ENCODE peak calls at places on chromosomes 13 and 19, in four cellular contexts. E is bronchial epithelial cell; D is CD4-positive, CD25-positive, alpha-beta regulatory T cell; I is cardiac fibroblast. P is an unnamed sample.

GRCh38 chr19:17855333-17856152 is 4.2 kb upstream of the RPL18A start:
- DNase-seq in D (peak), I (peak), E (peak), P (peak)

GRCh38 chr13:40508767-40509342 is 157.6 kb downstream of the FOXO1 start:
- DNase-seq in E (no peak), D (no peak), I (no peak), P (no peak)

GRCh38 chr19:29245221-29245620 is 32.3 kb upstream of the UQCRFS1 start:
- DNase-seq in I (no peak), E (no peak), D (no peak), P (no peak)

GRCh38 chr13:70864731-70865130 is 756.5 kb upstream of the KLHL1 start:
- DNase-seq in I (no peak), D (no peak), E (no peak), P (no peak)

GRCh38 chr13:78881746-78882145 is 222.8 kb upstream of the OBI1 start:
- DNase-seq in D (no peak), E (no peak), I (no peak), P (no peak)

GRCh38 chr13:86792153-86792651 is 879.0 kb upstream of the SLITRK5 start:
- DNase-seq in E (no peak), I (no peak), D (no peak), P (no peak)

GRCh38 chr13:27774169-27774568 is 18.1 kb upstream of the GSX1 start:
- DNase-seq in D (no peak), I (no peak), E (no peak), P (no peak)

GRCh38 chr13:109412232-109412935 is 374.0 kb downstream of the IRS2 start:
- DNase-seq in I (peak), E (no peak), D (no peak), P (no peak)

GRCh38 chr19:35457173-35457572 is 9.1 kb downstream of the FFAR2 start:
- DNase-seq in D (no peak), E (no peak), I (no peak), P (no peak)

GRCh38 chr19:4183967-4184717 is 1.7 kb downstream of the ANKRD24 start:
- DNase-seq in I (no peak), D (no peak), E (no peak), P (no peak)

GRCh38 chr13:40503966-40504591 is 162.4 kb downstream of the FOXO1 start:
- DNase-seq in D (no peak), E (peak), I (peak), P (no peak)

GRCh38 chr19:18208098-18208951 is 4.5 kb upstream of the RAB3A start:
- DNase-seq in E (no peak), D (peak), I (peak), P (no peak)

GRCh38 chr13:44313674-44314073 is 60.0 kb upstream of the SERP2 start:
- DNase-seq in I (peak), D (no peak), E (peak), P (no peak)

GRCh38 chr13:44309771-44310767 is 63.6 kb upstream of the SERP2 start:
- DNase-seq in D (no peak), E (peak), I (peak), P (no peak)

GRCh38 chr13:44311011-44311481 is 62.6 kb upstream of the SERP2 start:
- DNase-seq in E (peak), D (no peak), I (peak), P (no peak)

GRCh38 chr13:44312131-44312530 is 61.5 kb upstream of the SERP2 start:
- DNase-seq in I (no peak), E (no peak), D (no peak), P (no peak)

DNA sequence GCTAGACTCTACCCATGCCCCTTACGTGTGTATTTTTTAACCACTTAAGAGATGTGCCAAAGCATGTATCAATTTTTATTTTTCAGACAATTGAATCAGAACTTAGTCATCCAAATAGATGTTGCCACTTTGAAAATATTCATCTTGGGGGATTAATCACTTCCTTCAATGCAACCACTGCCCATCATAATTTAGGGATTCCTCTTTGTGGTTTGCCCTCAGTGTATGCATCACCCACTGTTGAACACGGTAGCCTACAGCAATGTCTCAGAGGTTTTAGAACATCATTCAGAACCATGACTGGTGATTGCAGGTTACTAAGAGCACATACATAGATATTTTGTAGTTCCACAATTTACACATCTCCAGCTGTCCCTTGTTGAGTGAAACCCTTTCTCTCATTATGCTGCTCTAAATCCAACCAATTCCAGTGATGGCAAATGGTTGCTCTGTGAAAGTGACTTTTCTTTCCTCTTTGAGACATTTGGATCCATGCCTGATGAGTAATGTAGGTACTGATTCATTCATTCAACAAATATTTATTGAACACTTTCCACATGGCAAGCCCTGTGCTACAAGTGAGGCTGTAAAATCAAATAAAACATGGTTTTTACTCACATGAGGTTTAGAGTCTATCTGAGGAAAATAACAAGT is 60.6 kb upstream of the SERP2 start:
- DNase-seq in I (peak), E (peak), D (no peak), P (no peak)
- H3K4me3 ChIP-seq in I (no peak), E (no peak), D (no peak), P (no peak)

GRCh38 chr13:97245011-97245410 is 22.9 kb downstream of the MBNL2 start:
- DNase-seq in D (no peak), E (no peak), I (no peak), P (no peak)

GRCh38 chr13:97249093-97249787 is 27.1 kb downstream of the MBNL2 start:
- DNase-seq in E (no peak), D (no peak), I (peak), P (no peak)

GRCh38 chr13:97248243-97248642 is 26.1 kb downstream of the MBNL2 start:
- DNase-seq in I (no peak), E (no peak), D (no peak), P (no peak)

GRCh38 chr13:97243915-97244820 is 22.0 kb downstream of the MBNL2 start:
- DNase-seq in I (no peak), E (no peak), D (no peak), P (no peak)

DNA sequence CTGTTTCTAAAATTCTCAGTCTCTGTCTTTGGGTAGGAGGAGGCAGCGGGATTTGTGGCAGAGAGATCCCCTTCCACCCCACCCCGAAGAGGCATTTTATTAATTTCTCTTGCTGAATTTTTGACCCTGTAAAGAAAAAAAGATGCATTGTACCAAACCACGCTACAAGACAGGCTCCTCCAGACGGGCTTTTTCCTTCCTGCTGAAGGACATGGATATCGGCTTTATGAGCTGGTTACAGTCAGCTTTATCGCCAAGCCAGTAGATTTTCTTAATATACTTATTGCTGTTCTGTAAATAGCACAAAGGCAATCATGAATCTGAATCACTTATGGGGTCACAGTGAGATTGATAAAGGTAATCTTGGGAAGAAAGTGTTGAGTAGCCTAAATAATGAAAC is 24.5 kb downstream of the MBNL2 start:
- DNase-seq in I (no peak), E (no peak), D (no peak), P (no peak)
- H3K4me3 ChIP-seq in I (no peak), E (no peak), D (no peak), P (no peak)

GRCh38 chr19:8352134-8352827 is 9.2 kb upstream of the KANK3 start:
- DNase-seq in D (no peak), E (no peak), I (peak), P (no peak)
- H3K4me3 ChIP-seq in D (no peak), E (no peak), I (no peak), P (peak)

GRCh38 chr19:38209671-38210457 is 14.2 kb downstream of the DPF1 start:
- DNase-seq in I (peak), D (no peak), E (no peak), P (no peak)
- H3K4me3 ChIP-seq in I (peak), D (no peak), E (no peak), P (no peak)

GRCh38 chr19:5873617-5874199 is 3.4 kb upstream of the FUT5 start:
- DNase-seq in D (no peak), I (no peak), E (no peak), P (no peak)

GRCh38 chr19:5877869-5878268 is 7.5 kb upstream of the FUT5 start:
- DNase-seq in D (no peak), I (no peak), E (no peak), P (no peak)

GRCh38 chr19:5880196-5880595 is 9.9 kb upstream of the FUT5 start:
- DNase-seq in E (no peak), D (no peak), I (no peak), P (no peak)

GRCh38 chr19:5880604-5881078 is 10.3 kb upstream of the FUT5 start:
- DNase-seq in I (peak), D (no peak), E (peak), P (no peak)

GRCh38 chr19:5877427-5877826 is 7.1 kb upstream of the FUT5 start:
- DNase-seq in D (no peak), I (no peak), E (no peak), P (no peak)
- H3K4me3 ChIP-seq in D (no peak), I (no peak), E (no peak), P (no peak)

DNA sequence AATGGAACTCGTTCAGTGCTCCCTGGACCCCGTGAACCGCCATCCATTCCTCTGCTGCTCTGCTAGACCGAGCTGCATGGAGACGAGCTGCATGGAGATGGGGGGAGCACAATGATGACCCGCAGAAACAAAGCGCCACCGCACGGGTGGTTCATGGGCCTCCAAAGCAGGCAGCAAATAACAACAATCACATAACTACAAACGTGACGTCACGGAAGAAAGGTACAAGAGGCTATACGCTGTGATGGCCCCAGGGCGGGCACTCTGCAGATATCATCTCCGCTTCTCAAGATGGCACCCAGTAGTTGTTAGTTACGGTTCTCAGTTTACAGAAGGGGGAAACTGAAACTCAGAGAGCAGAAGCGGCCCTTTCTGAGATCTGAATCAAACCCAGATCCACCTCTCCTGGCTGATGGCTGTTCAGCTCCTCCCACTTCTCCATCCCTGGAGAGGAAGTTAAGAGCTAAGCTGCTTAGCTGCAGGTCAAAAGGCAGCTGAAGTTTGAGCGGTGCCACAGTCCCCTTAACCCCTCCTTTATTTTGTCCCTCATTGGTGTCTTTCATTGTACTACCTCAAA is 1.7 kb downstream of the ATP13A1 start:
- DNase-seq in I (no peak), D (peak), E (no peak), P (peak)
- H3K4me3 ChIP-seq in I (no peak), D (peak), E (no peak), P (peak)

GRCh38 chr13:49606747-49607648 is 21.3 kb upstream of the ARL11 start:
- DNase-seq in I (peak), E (peak), D (peak), P (peak)
- H3K4me3 ChIP-seq in I (no peak), E (peak), D (peak), P (peak)

GRCh38 chr19:44024900-44025216 is 321 bp upstream of the ZNF222 start:
- DNase-seq in E (no peak), I (no peak), D (no peak), P (no peak)

GRCh38 chr19:44019498-44019897 is 5.7 kb upstream of the ZNF222 start:
- DNase-seq in E (no peak), I (no peak), D (no peak), P (no peak)

GRCh38 chr19:44021221-44021620 is 4.0 kb upstream of the ZNF222 start:
- DNase-seq in I (no peak), E (no peak), D (no peak), P (no peak)

DNA sequence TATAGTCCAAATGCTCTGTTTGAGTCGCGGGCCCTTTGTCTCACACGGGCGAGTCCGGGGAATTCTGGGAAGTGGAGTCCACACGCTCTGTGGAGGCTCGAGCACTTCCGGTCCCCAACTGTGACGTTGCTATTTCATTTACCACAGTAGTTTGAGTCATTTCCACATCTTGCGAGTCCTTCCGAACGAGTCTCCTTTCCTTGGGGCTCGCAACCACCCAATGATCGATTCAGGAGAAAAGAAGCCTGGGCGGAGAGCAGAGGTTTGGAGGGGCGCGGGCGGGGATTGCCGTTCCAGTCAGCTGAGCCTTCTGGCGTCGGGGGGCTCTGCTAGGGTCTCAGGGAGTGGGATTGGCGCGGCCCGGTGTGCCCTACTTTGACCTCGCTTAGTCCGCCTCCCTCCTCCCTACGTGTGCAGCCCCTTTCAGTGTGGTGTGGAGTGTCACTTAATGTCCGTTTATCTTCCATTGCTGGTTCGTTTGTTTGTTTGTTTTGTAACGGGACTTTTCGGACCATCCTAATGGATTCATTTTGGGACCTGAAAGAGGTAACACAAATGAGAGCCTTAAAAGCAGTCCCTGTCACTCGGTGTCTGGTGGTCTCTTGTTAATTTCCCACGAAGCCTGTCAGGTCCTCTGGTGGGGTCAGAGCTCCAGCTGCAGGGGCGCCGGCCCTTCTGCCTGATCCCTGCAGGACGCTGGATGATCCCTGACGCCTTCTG is at the start of gene ZNF222:
- DNase-seq in E (peak), I (peak), D (peak), P (peak)
- H3K4me3 ChIP-seq in E (peak), I (peak), D (peak), P (peak)

DNA sequence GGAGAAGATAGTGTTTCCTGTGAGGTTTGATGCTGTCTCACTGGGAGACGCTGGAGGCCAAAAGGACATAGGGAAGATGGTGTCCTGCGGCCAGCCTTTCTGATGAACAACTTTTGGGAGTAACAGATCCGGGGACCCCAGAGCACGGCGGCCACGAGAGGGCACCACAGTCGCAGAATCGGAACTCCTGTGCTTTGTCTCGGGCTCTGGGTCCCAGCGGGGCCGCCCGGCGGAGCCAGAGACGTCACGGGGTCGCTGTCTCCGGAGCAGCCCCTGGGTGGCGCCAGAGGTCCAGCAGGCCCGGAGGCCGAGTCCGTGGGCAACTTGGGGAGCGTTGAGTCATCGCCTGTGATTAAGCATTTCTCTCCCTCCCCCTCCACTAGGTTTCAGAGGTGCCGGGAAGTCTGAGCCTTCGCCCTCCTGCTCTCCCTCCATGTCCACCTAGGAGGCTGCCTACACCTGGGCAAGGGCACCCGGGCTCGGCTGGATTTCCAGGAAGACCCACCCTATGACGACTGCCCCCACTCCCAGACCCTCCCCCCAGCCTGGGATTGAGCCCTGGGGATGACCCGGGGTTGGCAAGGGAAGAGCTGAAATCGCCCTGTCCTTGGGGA is 3.2 kb downstream of the NANOS3 start:
- DNase-seq in I (peak), E (peak), D (peak), P (peak)
- H3K4me3 ChIP-seq in I (peak), E (peak), D (no peak), P (peak)

DNA sequence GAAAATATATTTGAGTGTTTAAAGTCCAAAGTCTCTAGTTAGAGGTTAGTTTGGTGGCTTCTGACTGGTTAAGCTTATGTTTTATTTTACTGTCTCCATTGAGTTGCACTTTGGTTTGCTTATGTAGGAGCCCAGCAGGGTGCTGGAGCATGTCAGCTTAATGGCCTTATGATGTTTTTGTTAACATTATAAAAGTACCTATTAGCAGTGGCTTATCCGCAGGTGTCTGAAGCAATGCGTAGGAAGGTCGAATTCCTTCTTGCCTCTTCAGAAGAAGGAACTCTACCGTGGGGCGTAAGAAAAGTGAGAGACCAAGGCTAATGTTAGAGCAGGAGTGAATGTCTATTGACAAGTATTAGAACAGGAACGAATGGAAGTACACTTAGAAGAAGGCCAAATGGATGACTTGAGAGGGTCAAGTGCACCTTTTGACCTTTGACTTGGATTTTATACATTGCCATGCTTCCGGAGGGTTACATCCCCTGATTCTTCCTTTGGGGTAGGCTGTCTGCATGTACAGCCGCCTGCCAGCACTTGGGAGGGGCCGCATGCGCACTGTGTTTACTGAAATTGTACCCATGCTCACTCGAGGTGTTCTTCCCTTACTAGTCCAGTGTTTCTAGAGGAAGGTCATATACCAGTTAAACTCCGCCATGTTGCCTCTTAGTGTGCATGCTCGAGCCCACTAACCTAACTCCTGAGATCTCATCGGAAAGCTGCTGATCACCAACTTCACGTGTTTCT is 793.9 kb upstream of the PCDH9 start:
- DNase-seq in D (no peak), E (no peak), I (no peak), P (no peak)
- H3K4me3 ChIP-seq in D (no peak), E (no peak), I (no peak), P (no peak)